ENCODE peak calls at places on chromosomes 5 and 9, in nine cellular contexts. O is nephron progenitor cell, G is mammary epithelial cell, T is body of pancreas, A is kidney, C is cardiac fibroblast, J is heart right ventricle, D is testis, X is lower leg skin. Q is an unnamed sample.

GRCh38 chr9:112174965-112175795 is at the start of gene SUSD1:
- DNase-seq in O (peak), G (no peak), T (peak), A (peak), C (no peak), J (peak), D (peak), X (no peak), Q (no peak)

GRCh38 chr5:143395638-143396352 is 7.7 kb downstream of the NR3C1 start:
- DNase-seq in O (no peak), G (peak), T (no peak), A (no peak), C (no peak), J (no peak), D (no peak), X (no peak), Q (no peak)

GRCh38 chr9:101574773-101575333 is 19.9 kb downstream of the PPP3R2 start:
- DNase-seq in O (no peak), G (no peak), T (no peak), A (no peak), C (no peak), J (no peak), D (no peak), X (no peak), Q (no peak)

GRCh38 chr9:131986576-131986975 is 93.1 kb downstream of the MED27 start:
- DNase-seq in O (no peak), G (no peak), T (no peak), A (no peak), C (no peak), J (no peak), D (no peak), X (no peak), Q (peak)

GRCh38 chr5:68973696-68974095 is 120.1 kb upstream of the SLC30A5 start:
- DNase-seq in O (no peak), G (peak), T (no peak), A (no peak), C (no peak), J (no peak), D (no peak), X (no peak), Q (no peak)

GRCh38 chr9:7756088-7756487 is 43.5 kb downstream of the DMAC1 start:
- DNase-seq in O (no peak), G (peak), T (no peak), A (no peak), C (no peak), J (no peak), D (no peak), X (no peak), Q (no peak)

GRCh38 chr5:12683249-12683648 is 779.0 kb upstream of the CTNND2 start:
- DNase-seq in O (no peak), G (no peak), T (no peak), A (no peak), C (no peak), J (no peak), D (no peak), X (no peak), Q (no peak)

GRCh38 chr5:149235841-149236240 is 35.8 kb upstream of the AFAP1L1 start:
- DNase-seq in O (no peak), G (no peak), T (no peak), A (no peak), C (no peak), J (peak), D (no peak), X (no peak), Q (no peak)

GRCh38 chr9:33719581-33720374 is 75.6 kb upstream of the PRSS3 start:
- DNase-seq in O (peak), G (peak), T (no peak), A (no peak), C (no peak), J (no peak), D (peak), X (no peak), Q (peak)

GRCh38 chr5:1521671-1522600 is 1.8 kb downstream of the LPCAT1 start:
- DNase-seq in O (peak), G (peak), T (peak), A (peak), C (peak), J (peak), D (peak), X (no peak), Q (peak)

GRCh38 chr5:80569961-80570786 is at the start of gene ANKRD34B:
- DNase-seq in O (peak), G (peak), T (no peak), A (peak), C (no peak), J (no peak), D (no peak), X (no peak), Q (no peak)

GRCh38 chr5:52657231-52657645 is 130.5 kb upstream of the ITGA1 start:
- DNase-seq in O (peak), G (peak), T (no peak), A (no peak), C (peak), J (no peak), D (no peak), X (no peak), Q (peak)

GRCh38 chr9:94639996-94640376 is 668 bp upstream of the FBP1 start:
- DNase-seq in O (no peak), G (no peak), T (no peak), A (no peak), C (no peak), J (no peak), D (no peak), X (no peak), Q (no peak)

GRCh38 chr5:2515180-2515809 is 236.2 kb downstream of the IRX2 start:
- DNase-seq in O (no peak), G (no peak), T (no peak), A (no peak), C (no peak), J (no peak), D (no peak), X (no peak), Q (no peak)

GRCh38 chr9:130356033-130356432 is 88.7 kb upstream of the ASS1 start:
- DNase-seq in O (no peak), G (no peak), T (no peak), A (no peak), C (no peak), J (no peak), D (no peak), X (no peak), Q (no peak)

GRCh38 chr5:119367502-119368237 is 11.9 kb downstream of the TNFAIP8 start:
- DNase-seq in O (no peak), G (peak), T (no peak), A (no peak), C (peak), J (no peak), D (no peak), X (no peak), Q (peak)

GRCh38 chr5:113330533-113331200 is 104.1 kb downstream of the TSSK1B start:
- DNase-seq in O (no peak), G (peak), T (peak), A (no peak), C (peak), J (peak), D (no peak), X (peak), Q (peak)

GRCh38 chr9:36345103-36345846 is 54.8 kb downstream of the RNF38 start:
- DNase-seq in O (no peak), G (no peak), T (no peak), A (no peak), C (no peak), J (no peak), D (no peak), X (no peak), Q (no peak)

GRCh38 chr5:160105686-160106085 is 13.6 kb downstream of the PWWP2A start:
- DNase-seq in O (no peak), G (no peak), T (no peak), A (no peak), C (peak), J (no peak), D (no peak), X (no peak), Q (no peak)

GRCh38 chr9:15308511-15308910 is 1.5 kb upstream of the TTC39B start:
- DNase-seq in O (no peak), G (peak), T (no peak), A (no peak), C (peak), J (no peak), D (no peak), X (no peak), Q (peak)

GRCh38 chr5:36389245-36389644 is 87.5 kb upstream of the RANBP3L start:
- DNase-seq in O (no peak), G (no peak), T (peak), A (no peak), C (peak), J (peak), D (peak), X (peak), Q (no peak)

GRCh38 chr9:6090272-6090671 is 74.8 kb upstream of the RANBP6 start:
- DNase-seq in O (no peak), G (no peak), T (no peak), A (no peak), C (no peak), J (peak), D (peak), X (no peak), Q (no peak)

GRCh38 chr9:36119476-36119875 is 17.1 kb upstream of the GLIPR2 start:
- DNase-seq in O (no peak), G (no peak), T (no peak), A (no peak), C (no peak), J (no peak), D (no peak), X (no peak), Q (no peak)

GRCh38 chr5:51378415-51378777 is 4.9 kb upstream of the ISL1 start:
- DNase-seq in O (peak), G (no peak), T (no peak), A (no peak), C (no peak), J (no peak), D (no peak), X (no peak), Q (no peak)

GRCh38 chr5:57862471-57863282 is 380.1 kb upstream of the ACTBL2 start:
- DNase-seq in O (no peak), G (peak), T (no peak), A (no peak), C (peak), J (peak), D (no peak), X (peak), Q (peak)

GRCh38 chr5:110945874-110946436 is 125.6 kb upstream of the TSLP start:
- DNase-seq in O (no peak), G (no peak), T (no peak), A (no peak), C (no peak), J (no peak), D (no peak), X (no peak), Q (no peak)

GRCh38 chr5:144198386-144198785 is 27.7 kb downstream of the KCTD16 start:
- DNase-seq in O (no peak), G (no peak), T (no peak), A (no peak), C (no peak), J (no peak), D (no peak), X (no peak), Q (peak)

GRCh38 chr5:34663771-34664496 is 7.8 kb downstream of the RAI14 start:
- DNase-seq in O (no peak), G (no peak), T (no peak), A (no peak), C (no peak), J (no peak), D (no peak), X (no peak), Q (no peak)

GRCh38 chr5:111271885-111272284 is 47.7 kb downstream of the CAMK4 start:
- DNase-seq in O (no peak), G (peak), T (no peak), A (no peak), C (no peak), J (no peak), D (no peak), X (no peak), Q (no peak)

GRCh38 chr9:14652729-14653377 is 40.4 kb downstream of the ZDHHC21 start:
- DNase-seq in O (no peak), G (peak), T (peak), A (no peak), C (peak), J (no peak), D (no peak), X (no peak), Q (peak)

GRCh38 chr5:142981886-142982820 is 212.0 kb downstream of the ARHGAP26 start:
- DNase-seq in O (no peak), G (peak), T (peak), A (peak), C (peak), J (peak), D (peak), X (no peak), Q (peak)

GRCh38 chr9:69660304-69660703 is 11.9 kb downstream of the APBA1 start:
- DNase-seq in O (no peak), G (no peak), T (no peak), A (no peak), C (no peak), J (no peak), D (no peak), X (no peak), Q (no peak)

GRCh38 chr5:66113160-66113559 is 30.9 kb upstream of the SREK1 start:
- DNase-seq in O (no peak), G (peak), T (no peak), A (no peak), C (peak), J (no peak), D (no peak), X (no peak), Q (peak)

GRCh38 chr9:95793924-95794828 is 81.3 kb upstream of the ERCC6L2 start:
- DNase-seq in O (no peak), G (peak), T (no peak), A (no peak), C (peak), J (peak), D (no peak), X (no peak), Q (peak)

GRCh38 chr9:85744481-85744880 is 2.7 kb upstream of the AGTPBP1 start:
- DNase-seq in O (no peak), G (no peak), T (no peak), A (no peak), C (no peak), J (no peak), D (no peak), X (no peak), Q (no peak)

GRCh38 chr5:24245821-24246220 is 399.0 kb downstream of the CDH10 start:
- DNase-seq in O (no peak), G (no peak), T (no peak), A (no peak), C (no peak), J (no peak), D (no peak), X (no peak), Q (no peak)

GRCh38 chr9:35659340-35659739 is 1.2 kb downstream of the CCDC107 start:
- DNase-seq in O (no peak), G (peak), T (no peak), A (peak), C (peak), J (no peak), D (no peak), X (no peak), Q (peak)

DNA sequence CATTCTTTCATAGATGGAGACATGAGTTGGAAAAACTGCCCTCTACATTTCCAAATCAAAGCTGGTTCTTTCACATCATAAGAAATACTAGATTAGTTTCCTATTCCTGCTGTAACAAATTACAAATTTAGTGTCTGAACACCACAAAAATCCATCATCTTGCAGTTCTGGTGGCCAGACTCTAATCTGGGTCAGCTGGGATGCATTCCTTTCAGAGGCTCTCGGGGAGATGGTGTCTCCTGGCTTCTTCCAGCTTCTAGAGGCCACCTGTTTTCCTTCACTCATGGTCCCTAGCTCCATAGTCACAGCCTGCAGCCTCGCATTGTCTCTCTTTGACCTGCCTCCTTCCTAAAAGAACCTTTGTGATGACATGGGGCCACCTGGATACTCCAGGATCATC is 65.2 kb downstream of the RETREG1 start:
- DNase-seq in O (no peak), G (no peak), T (no peak), A (no peak), C (no peak), J (no peak), D (no peak), X (no peak), Q (no peak)
- TF ChIP-seq CTCF in O (no peak), G (no peak), T (no peak), A (no peak), C (no peak), J (no peak), D (no peak), X (no peak), Q (no peak)

GRCh38 chr9:137953683-137954438 is 76.3 kb downstream of the CACNA1B start:
- DNase-seq in O (no peak), G (no peak), T (no peak), A (no peak), C (no peak), J (no peak), D (peak), X (no peak), Q (no peak)

GRCh38 chr9:137956039-137956438 is 78.5 kb downstream of the CACNA1B start:
- DNase-seq in O (no peak), G (no peak), T (no peak), A (no peak), C (no peak), J (no peak), D (no peak), X (no peak), Q (no peak)

GRCh38 chr9:137955224-137955570 is 77.6 kb downstream of the CACNA1B start:
- DNase-seq in O (no peak), G (no peak), T (no peak), A (no peak), C (no peak), J (no peak), D (peak), X (no peak), Q (no peak)

GRCh38 chr9:137955586-137955985 is 78.0 kb downstream of the CACNA1B start:
- DNase-seq in O (no peak), G (no peak), T (no peak), A (no peak), C (no peak), J (no peak), D (no peak), X (no peak), Q (no peak)

GRCh38 chr9:137956688-137957385 is 79.3 kb downstream of the CACNA1B start:
- DNase-seq in O (no peak), G (no peak), T (no peak), A (no peak), C (no peak), J (no peak), D (no peak), X (no peak), Q (no peak)
- TF ChIP-seq CTCF in O (no peak), G (no peak), T (no peak), A (no peak), C (no peak), J (no peak), D (no peak), X (no peak), Q (no peak)

GRCh38 chr5:41637869-41638268 is 127.5 kb upstream of the PLCXD3 start:
- DNase-seq in O (no peak), G (no peak), T (no peak), A (no peak), C (no peak), J (no peak), D (no peak), X (no peak), Q (no peak)
- TF ChIP-seq CTCF in O (no peak), G (peak), T (no peak), A (no peak), C (peak), J (no peak), D (no peak), X (no peak), Q (peak)

GRCh38 chr9:109479822-109480221 is 18.3 kb downstream of the PTPN3 start:
- DNase-seq in O (no peak), G (no peak), T (no peak), A (no peak), C (no peak), J (no peak), D (no peak), X (no peak), Q (no peak)

GRCh38 chr9:109476781-109477268 is 21.3 kb downstream of the PTPN3 start:
- DNase-seq in O (no peak), G (peak), T (no peak), A (no peak), C (no peak), J (no peak), D (no peak), X (no peak), Q (no peak)

GRCh38 chr9:109477269-109478203 is 20.6 kb downstream of the PTPN3 start:
- DNase-seq in O (peak), G (peak), T (peak), A (peak), C (no peak), J (no peak), D (no peak), X (no peak), Q (no peak)

GRCh38 chr9:109478204-109478563 is 19.9 kb downstream of the PTPN3 start:
- DNase-seq in O (no peak), G (no peak), T (no peak), A (no peak), C (no peak), J (no peak), D (no peak), X (no peak), Q (no peak)

GRCh38 chr9:109478665-109479380 is 19.3 kb downstream of the PTPN3 start:
- DNase-seq in O (no peak), G (no peak), T (no peak), A (no peak), C (no peak), J (no peak), D (no peak), X (no peak), Q (no peak)
- TF ChIP-seq CTCF in O (no peak), G (no peak), T (no peak), A (no peak), C (no peak), J (no peak), D (no peak), X (no peak), Q (no peak)

GRCh38 chr5:87885727-87886126 is 382.9 kb downstream of the TMEM161B start:
- DNase-seq in O (no peak), G (peak), T (no peak), A (no peak), C (no peak), J (no peak), D (no peak), X (no peak), Q (no peak)
- TF ChIP-seq CTCF in O (no peak), G (no peak), T (no peak), A (no peak), C (no peak), J (no peak), D (no peak), X (no peak), Q (no peak)

GRCh38 chr9:93036887-93037475 is 21.5 kb upstream of the SUSD3 start:
- DNase-seq in O (no peak), G (no peak), T (no peak), A (peak), C (no peak), J (no peak), D (no peak), X (no peak), Q (no peak)
- TF ChIP-seq CTCF in O (peak), G (no peak), T (no peak), A (no peak), C (no peak), J (no peak), D (no peak), X (no peak), Q (peak)

GRCh38 chr9:107870221-107870620 is 380.7 kb upstream of the KLF4 start:
- DNase-seq in O (no peak), G (no peak), T (no peak), A (no peak), C (no peak), J (no peak), D (no peak), X (no peak), Q (no peak)

GRCh38 chr9:107874137-107874536 is 384.6 kb upstream of the KLF4 start:
- DNase-seq in O (no peak), G (no peak), T (no peak), A (no peak), C (no peak), J (no peak), D (no peak), X (no peak), Q (no peak)

GRCh38 chr9:107870927-107871720 is 381.6 kb upstream of the KLF4 start:
- DNase-seq in O (no peak), G (no peak), T (no peak), A (no peak), C (no peak), J (no peak), D (no peak), X (no peak), Q (no peak)

GRCh38 chr9:107874591-107875374 is 385.2 kb upstream of the KLF4 start:
- DNase-seq in O (no peak), G (no peak), T (no peak), A (no peak), C (no peak), J (no peak), D (no peak), X (no peak), Q (no peak)

DNA sequence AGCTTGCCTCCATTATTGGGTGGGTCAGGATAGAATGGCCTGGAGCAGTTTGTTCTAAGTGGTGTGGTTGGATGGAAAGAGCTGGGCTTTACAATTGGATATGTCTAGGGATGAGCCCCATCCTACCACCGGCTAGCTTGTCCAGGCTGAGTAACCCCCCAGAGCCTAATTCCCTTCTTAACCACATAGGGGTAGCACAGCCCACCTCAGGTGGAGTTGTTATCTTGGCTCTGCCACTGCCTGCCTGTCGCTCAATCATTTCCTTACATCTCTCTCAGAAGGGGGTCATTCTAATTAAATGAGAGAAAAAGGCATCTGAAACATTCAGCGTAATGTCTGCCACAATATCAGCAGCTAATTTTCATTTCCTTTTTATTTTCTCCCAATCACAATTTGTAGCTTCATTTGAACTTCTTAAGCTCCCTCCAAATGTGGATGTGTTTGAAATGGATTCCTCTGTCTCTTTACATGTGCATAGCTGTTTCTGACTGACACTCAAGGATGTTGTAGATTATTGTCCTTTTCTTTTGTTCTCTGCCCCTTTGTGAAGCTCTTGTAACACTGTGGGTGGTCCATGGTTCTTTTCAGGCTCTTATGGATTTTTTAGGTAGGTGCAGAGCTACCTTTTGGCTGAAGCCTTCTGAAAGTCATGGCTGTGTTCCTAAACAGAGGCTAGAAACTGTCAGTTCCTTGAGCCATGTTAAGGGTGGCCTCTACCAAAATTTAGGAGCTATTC is 383.1 kb upstream of the KLF4 start:
- DNase-seq in O (no peak), G (no peak), T (no peak), A (no peak), C (no peak), J (no peak), D (no peak), X (no peak), Q (no peak)
- TF ChIP-seq CTCF in O (no peak), G (no peak), T (no peak), A (no peak), C (no peak), J (no peak), D (no peak), X (no peak), Q (no peak)

Q was measured in HFFc6.